ENCODE peak calls at places on chromosome X, in seven cellular contexts. G is HT1080, T is transverse colon, C is NCI-H1092 treated with DMSO at 0.1 percent for 48 hours, R is omental fat pad, J is GM23338, Q is GM13977. F is an unnamed sample.

GRCh38 chrX:140918398-140919043 is 83.9 kb upstream of the SPANXB1 start:
- DNase-seq in G (peak), T (peak), C (peak), R (no peak), J (peak), Q (peak), F (no peak)

GRCh38 chrX:153157450-153157849 is 21.6 kb upstream of the MAGEA1 start:
- DNase-seq in G (no peak), T (no peak), C (no peak), R (no peak), J (no peak), Q (no peak), F (no peak)

GRCh38 chrX:147848543-147849448 is 62.9 kb upstream of the FMR1 start:
- DNase-seq in G (no peak), T (no peak), C (no peak), R (no peak), J (no peak), Q (no peak), F (no peak)

GRCh38 chrX:19342331-19342906 is 1.3 kb upstream of the PDHA1 start:
- DNase-seq in G (no peak), T (no peak), C (no peak), R (no peak), J (no peak), Q (no peak), F (no peak)

GRCh38 chrX:3697220-3697684 is 16.2 kb downstream of the PRKX start:
- DNase-seq in G (no peak), T (no peak), C (no peak), R (no peak), J (no peak), Q (no peak), F (no peak)

GRCh38 chrX:69189972-69190371 is 24.7 kb upstream of the PJA1 start:
- DNase-seq in G (no peak), T (no peak), C (no peak), R (no peak), J (no peak), Q (no peak), F (no peak)

GRCh38 chrX:9525511-9526248 is 60.8 kb downstream of the TBL1X start:
- DNase-seq in G (no peak), T (no peak), C (no peak), R (no peak), J (peak), Q (no peak), F (no peak)

GRCh38 chrX:78119521-78120227 is 15.6 kb downstream of the PGK1 start:
- DNase-seq in G (no peak), T (no peak), C (no peak), R (no peak), J (peak), Q (no peak), F (no peak)

GRCh38 chrX:72470111-72470510 is 102.5 kb downstream of the HDAC8 start:
- DNase-seq in G (no peak), T (no peak), C (no peak), R (no peak), J (no peak), Q (no peak), F (no peak)

GRCh38 chrX:48090123-48090522 is 18.7 kb upstream of the ZNF630 start:
- DNase-seq in G (no peak), T (no peak), C (no peak), R (no peak), J (no peak), Q (no peak), F (no peak)

GRCh38 chrX:153526801-153527599 is 9.6 kb downstream of the ATP2B3 start:
- DNase-seq in G (no peak), T (no peak), C (peak), R (no peak), J (no peak), Q (no peak), F (no peak)

GRCh38 chrX:108834036-108834435 is 97.7 kb upstream of the IRS4 start:
- DNase-seq in G (no peak), T (no peak), C (no peak), R (no peak), J (no peak), Q (no peak), F (no peak)

GRCh38 chrX:1661048-1661921 is 46.4 kb downstream of the ASMT start:
- DNase-seq in G (no peak), T (peak), C (no peak), R (no peak), J (peak), Q (peak), F (no peak)

GRCh38 chrX:331145-331771 is 12.7 kb upstream of the GTPBP6 start:
- DNase-seq in G (no peak), T (no peak), C (no peak), R (no peak), J (peak), Q (no peak), F (no peak)

GRCh38 chrX:151996329-151996728 is 21.9 kb upstream of the GABRE start:
- DNase-seq in G (no peak), T (no peak), C (no peak), R (no peak), J (no peak), Q (no peak), F (no peak)

GRCh38 chrX:126820700-126821420 is 1.3 kb downstream of the PRR32 start:
- DNase-seq in G (peak), T (no peak), C (no peak), R (no peak), J (peak), Q (no peak), F (no peak)

GRCh38 chrX:50860518-50860917 is 46.5 kb upstream of the SHROOM4 start:
- DNase-seq in G (no peak), T (no peak), C (no peak), R (no peak), J (no peak), Q (no peak), F (no peak)

GRCh38 chrX:49041683-49042529 is 1.3 kb downstream of the TFE3 start:
- DNase-seq in G (peak), T (no peak), C (no peak), R (no peak), J (peak), Q (no peak), F (no peak)

GRCh38 chrX:11968991-11969390 is 169.3 kb upstream of the FRMPD4 start:
- DNase-seq in G (no peak), T (no peak), C (no peak), R (no peak), J (no peak), Q (no peak), F (no peak)

GRCh38 chrX:44903107-44903506 is 30.1 kb downstream of the KDM6A start:
- DNase-seq in G (peak), T (no peak), C (no peak), R (no peak), J (no peak), Q (no peak), F (no peak)

GRCh38 chrX:78886550-78886949 is 58.6 kb upstream of the P2RY10 start:
- DNase-seq in G (peak), T (no peak), C (no peak), R (no peak), J (peak), Q (peak), F (no peak)

GRCh38 chrX:118459494-118459893 is 36.1 kb upstream of the DOCK11 start:
- DNase-seq in G (peak), T (no peak), C (peak), R (no peak), J (peak), Q (peak), F (peak)

GRCh38 chrX:12868747-12869146 is 1.9 kb downstream of the TLR7 start:
- DNase-seq in G (no peak), T (no peak), C (no peak), R (no peak), J (no peak), Q (no peak), F (no peak)

GRCh38 chrX:117936162-117936561 is 180.4 kb downstream of the KLHL13 start:
- DNase-seq in G (no peak), T (no peak), C (no peak), R (no peak), J (no peak), Q (no peak), F (no peak)

GRCh38 chrX:1629244-1629643 is 14.4 kb downstream of the ASMT start:
- DNase-seq in G (no peak), T (no peak), C (no peak), R (no peak), J (no peak), Q (no peak), F (no peak)

GRCh38 chrX:39984191-39984956 is 113.4 kb downstream of the BCOR start:
- DNase-seq in G (peak), T (no peak), C (no peak), R (no peak), J (no peak), Q (no peak), F (no peak)

GRCh38 chrX:131617182-131617581 is 73.3 kb downstream of the OR13H1 start:
- DNase-seq in G (peak), T (no peak), C (no peak), R (no peak), J (no peak), Q (no peak), F (no peak)

GRCh38 chrX:1462596-1463251 is 10.0 kb upstream of the ASMTL start:
- DNase-seq in G (peak), T (no peak), C (no peak), R (no peak), J (no peak), Q (no peak), F (no peak)

GRCh38 chrX:22323541-22323940 is 50.8 kb downstream of the CBLL2 start:
- DNase-seq in G (peak), T (no peak), C (no peak), R (no peak), J (no peak), Q (no peak), F (no peak)